ENCODE peak calls at places on chromosomes 6 and 20, in six cellular contexts. R is stimulated activated CD8-positive, alpha-beta memory T cell treated with anti-CD3 and anti-CD28 coated beads, Interleukin-15, amount 100 ng/mL, for 4 hours; O is cardiac muscle cell; W is NCI-H1105; Q is Calu3; P is left ventricle myocardium inferior. B is an unnamed sample.

GRCh38 chr6:159953091-159953581 is 15.7 kb upstream of the IGF2R start:
- DNase-seq in W (no peak), O (no peak), P (peak; percentile 31), R (no peak), Q (no peak), B (no peak)

GRCh38 chr6:9647599-9647998 is 767.3 kb downstream of the TFAP2A start:
- DNase-seq in W (no peak), R (no peak), Q (no peak), P (no peak), O (no peak), B (no peak)

GRCh38 chr20:19427480-19427879 is 215.0 kb downstream of the SLC24A3 start:
- DNase-seq in O (peak; percentile 34), R (no peak), Q (no peak), P (no peak), W (no peak), B (no peak)

GRCh38 chr6:312704-313485 is 20.6 kb downstream of the DUSP22 start:
- DNase-seq in O (no peak), Q (no peak), W (no peak), R (no peak), P (no peak), B (no peak)

GRCh38 chr6:169789146-169789943 is 37.9 kb downstream of the ERMARD start:
- DNase-seq in P (no peak), R (no peak), Q (no peak), W (no peak), O (no peak), B (no peak)

GRCh38 chr6:144266091-144266649 is 19.0 kb upstream of the UTRN start:
- DNase-seq in O (peak; percentile 63), W (no peak), R (no peak), P (peak; percentile 69), Q (peak; percentile 55), B (peak; percentile 15)

GRCh38 chr20:21096321-21097043 is 9.7 kb downstream of the LINC00237 start:
- DNase-seq in Q (no peak), P (no peak), W (peak; percentile 27), R (no peak), O (no peak), B (peak; percentile 82)

GRCh38 chr6:32854376-32855178 is 585 bp downstream of the PSMB9 start:
- DNase-seq in P (peak; percentile 41), O (no peak), W (no peak), R (peak; percentile 36), Q (peak; percentile 43), B (peak; percentile 24)

GRCh38 chr6:129543981-129544380 is 166.0 kb downstream of the ARHGAP18 start:
- DNase-seq in O (no peak), P (no peak), W (no peak), Q (no peak), R (no peak), B (no peak)

GRCh38 chr6:142800240-142800639 is 144.7 kb downstream of the HIVEP2 start:
- DNase-seq in O (no peak), P (no peak), R (no peak), Q (no peak), W (no peak), B (no peak)

GRCh38 chr6:9554806-9555205 is 860.1 kb downstream of the TFAP2A start:
- DNase-seq in R (no peak), P (no peak), Q (no peak), O (no peak), W (no peak), B (no peak)

GRCh38 chr6:170365581-170365980 is 59.0 kb downstream of the FAM120B start:
- DNase-seq in R (no peak), P (no peak), Q (no peak), O (no peak), W (no peak), B (no peak)

GRCh38 chr6:43773050-43773956 is 3.3 kb downstream of the VEGFA start:
- DNase-seq in O (peak; percentile 72), R (peak; percentile 21), Q (peak; percentile 92), W (peak; percentile 21), P (peak; percentile 58), B (peak; percentile 96)

GRCh38 chr6:44674226-44675155 is 287.0 kb downstream of the CDC5L start:
- DNase-seq in R (no peak), P (no peak), W (no peak), O (no peak), Q (peak; percentile 35), B (no peak)

GRCh38 chr20:50077818-50078601 is 34.9 kb downstream of the UBE2V1 start:
- DNase-seq in P (no peak), W (no peak), O (no peak), R (no peak), Q (no peak), B (no peak)

GRCh38 chr6:29797120-29797519 is 30.5 kb upstream of the HLA-G start:
- DNase-seq in O (no peak), Q (no peak), P (no peak), W (no peak), R (no peak), B (no peak)

GRCh38 chr6:148146717-148147116 is 195.9 kb upstream of the SASH1 start:
- DNase-seq in W (no peak), O (no peak), Q (peak; percentile 8), P (no peak), R (peak; percentile 16), B (peak; percentile 7)

GRCh38 chr6:42195415-42195814 is 659 bp upstream of the GUCA1B start:
- DNase-seq in O (no peak), R (no peak), W (no peak), P (no peak), Q (no peak), B (no peak)

GRCh38 chr6:34241351-34242215 is 4.9 kb downstream of the HMGA1 start:
- DNase-seq in O (no peak), W (no peak), R (no peak), Q (no peak), P (no peak), B (no peak)

GRCh38 chr6:85669735-85670194 is 27.1 kb upstream of the SYNCRIP start:
- DNase-seq in W (no peak), O (no peak), Q (peak; percentile 13), R (no peak), P (no peak), B (peak; percentile 27)

GRCh38 chr20:34074101-34074760 is 37.8 kb downstream of the EIF2S2 start:
- DNase-seq in O (no peak), Q (no peak), R (no peak), W (no peak), P (no peak), B (peak; percentile 67)